ENCODE peak calls at places on chromosome 11, in ten cellular contexts. Y is AG10803, W is fibroblast of pulmonary artery, S is H1, L is bronchial epithelial cell, D is OCI-LY7, G is pancreas, N is Peyer's patch, R is retinal pigment epithelial cell, V is uterus. B is an unnamed sample.

GRCh38 chr11:110479070-110479444 is 49.3 kb downstream of the FDX1 start:
- DNase-seq in S (no peak), D (no peak), W (no peak), N (no peak), R (no peak), Y (no peak), L (no peak), V (no peak), G (no peak), B (no peak)

GRCh38 chr11:64339754-64340408 is at the start of gene CCDC88B:
- DNase-seq in R (no peak), L (no peak), S (no peak), V (no peak), N (peak), W (no peak), D (peak), Y (no peak), G (no peak), B (no peak)

GRCh38 chr11:105719073-105719846 is 109.4 kb downstream of the GRIA4 start:
- DNase-seq in G (no peak), L (peak), W (peak), V (no peak), R (peak), Y (no peak), S (no peak), D (no peak), N (no peak), B (peak)

GRCh38 chr11:83061883-83062282 is 9.8 kb downstream of the RAB30 start:
- DNase-seq in N (no peak), V (no peak), G (no peak), R (no peak), S (no peak), L (no peak), Y (no peak), D (peak), W (no peak), B (no peak)

GRCh38 chr11:6931146-6931713 is 5.0 kb downstream of the ZNF215 start:
- DNase-seq in L (no peak), W (peak), D (no peak), R (no peak), Y (peak), S (no peak), N (no peak), V (no peak), G (no peak), B (no peak)

GRCh38 chr11:68543594-68543993 is 83.0 kb downstream of the PPP6R3 start:
- DNase-seq in D (no peak), S (no peak), V (no peak), L (no peak), G (no peak), W (no peak), R (no peak), N (no peak), Y (no peak), B (no peak)

GRCh38 chr11:64211181-64211872 is 4.8 kb downstream of the FERMT3 start:
- DNase-seq in L (no peak), Y (no peak), V (no peak), D (no peak), S (no peak), W (no peak), N (no peak), G (no peak), R (no peak), B (no peak)

GRCh38 chr11:58597749-58598148 is 18.9 kb downstream of the ZFP91 start:
- DNase-seq in D (no peak), L (no peak), G (no peak), R (no peak), S (no peak), W (no peak), N (no peak), V (no peak), Y (no peak), B (no peak)

GRCh38 chr11:13030857-13031256 is 21.7 kb downstream of the RASSF10 start:
- DNase-seq in N (no peak), L (peak), D (no peak), G (peak), S (no peak), Y (no peak), R (no peak), V (no peak), W (no peak), B (no peak)

GRCh38 chr11:120102862-120103118 is 35.1 kb downstream of the TRIM29 start:
- DNase-seq in W (no peak), D (no peak), V (no peak), G (no peak), R (no peak), L (no peak), S (no peak), N (no peak), Y (no peak), B (no peak)

GRCh38 chr11:76245720-76246119 is 39.4 kb upstream of the WNT11 start:
- DNase-seq in S (no peak), N (peak), Y (no peak), D (no peak), R (no peak), L (no peak), W (no peak), G (no peak), V (no peak), B (no peak)

GRCh38 chr11:66870131-66870530 is 13.3 kb downstream of the LRFN4 start:
- DNase-seq in R (no peak), S (no peak), L (no peak), Y (no peak), W (no peak), D (no peak), N (no peak), G (no peak), V (no peak), B (no peak)

GRCh38 chr11:73507086-73507485 is 90.8 kb downstream of the FAM168A start:
- DNase-seq in L (no peak), V (no peak), W (no peak), N (no peak), D (no peak), G (no peak), R (no peak), S (no peak), Y (no peak), B (no peak)

GRCh38 chr11:83933008-83933407 is 646.8 kb upstream of the CCDC90B start:
- DNase-seq in S (no peak), R (no peak), V (no peak), W (no peak), L (no peak), N (no peak), G (no peak), D (no peak), Y (no peak), B (no peak)

GRCh38 chr11:69721745-69722144 is 17.9 kb upstream of the FGF19 start:
- DNase-seq in Y (no peak), D (no peak), S (no peak), W (no peak), L (no peak), G (peak), V (no peak), N (no peak), R (no peak), B (no peak)

GRCh38 chr11:99069831-99070444 is 49.2 kb downstream of the CNTN5 start:
- DNase-seq in V (no peak), R (no peak), W (peak), D (no peak), Y (no peak), N (no peak), G (peak), L (peak), S (peak), B (no peak)

GRCh38 chr11:85029964-85030363 is 597.2 kb downstream of the DLG2 start:
- DNase-seq in N (no peak), Y (no peak), R (no peak), D (no peak), G (no peak), V (no peak), W (no peak), S (no peak), L (peak), B (no peak)

GRCh38 chr11:21144556-21144955 is 475.2 kb downstream of the NELL1 start:
- DNase-seq in G (no peak), V (no peak), L (no peak), D (no peak), R (no peak), S (no peak), N (no peak), W (no peak), Y (no peak), B (no peak)

GRCh38 chr11:64874308-64874707 is 4.1 kb downstream of the EHD1 start:
- DNase-seq in G (no peak), N (no peak), R (no peak), S (no peak), W (no peak), V (no peak), D (peak), Y (no peak), L (no peak), B (no peak)

GRCh38 chr11:113161671-113162589 is 152.5 kb upstream of the TTC12 start:
- DNase-seq in R (no peak), D (no peak), S (no peak), L (no peak), W (no peak), N (no peak), V (no peak), Y (no peak), G (peak), B (no peak)

GRCh38 chr11:44671234-44671633 is 55.5 kb upstream of the TSPAN18 start:
- DNase-seq in N (no peak), R (no peak), W (no peak), G (no peak), S (peak), V (no peak), Y (no peak), D (no peak), L (no peak), B (no peak)
- H3K4me3 ChIP-seq in N (no peak), R (no peak), W (no peak), G (no peak), S (no peak), V (no peak), Y (no peak), D (no peak), L (no peak), B (no peak)

GRCh38 chr11:17489729-17490128 is 13.1 kb upstream of the ABCC8 start:
- DNase-seq in D (no peak), V (no peak), N (no peak), G (no peak), R (no peak), W (no peak), S (no peak), Y (no peak), L (no peak), B (no peak)
- TF ChIP-seq CTCF in D (no peak), V (no peak), N (no peak), G (no peak), R (no peak), W (no peak), S (no peak), Y (no peak), L (no peak), B (no peak)

GRCh38 chr11:47285969-47286770 is 16.2 kb downstream of the MADD start:
- DNase-seq in D (no peak), Y (no peak), S (no peak), L (no peak), N (no peak), V (no peak), W (no peak), R (no peak), G (no peak), B (no peak)
- H3K4me3 ChIP-seq in D (no peak), Y (no peak), S (no peak), L (no peak), N (no peak), V (no peak), W (no peak), R (no peak), G (no peak), B (no peak)

GRCh38 chr11:130979386-130979972 is 63.2 kb upstream of the SNX19 start:
- DNase-seq in W (peak), G (no peak), R (no peak), D (peak), V (no peak), S (no peak), L (peak), Y (peak), N (no peak), B (no peak)
- TF ChIP-seq CTCF in W (peak), G (no peak), R (peak), D (peak), V (no peak), S (no peak), L (peak), Y (peak), N (peak), B (peak)

GRCh38 chr11:123233280-123233977 is 38.4 kb upstream of the CLMP start:
- DNase-seq in G (no peak), Y (peak), S (no peak), D (no peak), L (no peak), W (no peak), R (no peak), V (no peak), N (no peak), B (no peak)

GRCh38 chr11:123233978-123234340 is 38.9 kb upstream of the CLMP start:
- DNase-seq in G (no peak), D (no peak), S (no peak), L (no peak), V (no peak), W (no peak), Y (no peak), R (no peak), N (no peak), B (no peak)

GRCh38 chr11:123235687-123236261 is 40.7 kb upstream of the CLMP start:
- DNase-seq in N (no peak), S (no peak), W (peak), D (no peak), G (no peak), V (peak), Y (peak), R (no peak), L (no peak), B (no peak)

GRCh38 chr11:123238297-123238696 is 43.2 kb upstream of the CLMP start:
- DNase-seq in S (no peak), Y (peak), D (no peak), V (no peak), W (peak), N (no peak), R (no peak), L (no peak), G (no peak), B (no peak)

DNA sequence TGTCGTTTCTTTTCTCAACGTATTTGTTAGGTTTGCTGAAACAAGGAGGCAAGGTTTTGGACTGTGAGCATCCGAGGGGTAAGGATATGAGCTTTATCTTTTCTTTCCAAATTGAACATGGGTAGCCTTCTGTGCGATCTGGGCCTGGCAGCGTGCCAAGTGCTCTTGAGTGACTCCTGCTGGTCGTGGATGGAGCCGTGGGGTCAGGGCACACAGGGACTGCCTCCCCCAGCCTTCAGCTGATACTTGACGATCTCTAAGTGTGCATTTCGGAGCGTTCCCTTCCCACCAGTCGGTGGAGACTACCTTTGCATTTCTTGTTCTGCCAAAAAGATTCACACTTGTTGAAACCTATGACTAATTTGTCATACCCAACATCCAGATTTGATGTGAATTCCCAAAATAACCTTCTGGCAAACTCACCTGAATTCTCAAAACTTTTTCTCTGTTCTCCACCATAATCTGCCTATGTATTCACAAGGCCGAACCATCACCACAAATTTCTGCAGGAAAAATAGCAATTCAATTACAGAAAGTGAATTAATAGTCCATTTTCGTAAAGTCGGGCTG is 40.2 kb upstream of the CLMP start:
- DNase-seq in G (peak), L (no peak), V (peak), W (peak), S (peak), Y (no peak), N (peak), R (no peak), D (peak), B (no peak)
- H3K4me3 ChIP-seq in G (no peak), L (no peak), V (no peak), W (peak), S (no peak), Y (peak), N (no peak), R (no peak), D (no peak), B (no peak)

GRCh38 chr11:125091247-125091876 is 20.1 kb downstream of the TMEM218 start:
- DNase-seq in D (peak), L (peak), W (peak), N (no peak), R (peak), Y (peak), S (no peak), G (peak), V (no peak), B (peak)
- TF ChIP-seq CTCF in D (peak), L (peak), W (peak), N (peak), R (peak), Y (peak), S (peak), G (no peak), V (peak), B (peak)

DNA sequence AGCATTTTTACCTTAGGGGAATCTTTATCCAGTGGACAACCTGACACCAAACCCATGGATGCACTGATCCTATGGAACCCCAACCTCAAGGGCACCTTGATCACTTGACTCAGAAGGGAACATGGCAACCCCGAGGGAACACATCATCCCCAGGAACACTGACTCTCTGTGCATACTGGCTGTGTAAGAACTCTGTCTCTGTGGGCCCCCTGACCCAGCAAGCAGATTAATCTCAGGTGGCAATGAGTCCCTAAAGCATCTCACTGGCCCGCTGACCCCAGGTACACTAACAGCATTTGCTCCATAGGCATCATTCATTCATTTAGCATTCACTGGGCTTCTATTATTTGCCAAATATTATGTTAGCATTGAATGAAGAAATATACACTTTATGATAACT is 16.9 kb downstream of the EIF3F start:
- DNase-seq in D (no peak), R (no peak), N (no peak), V (no peak), L (no peak), S (no peak), Y (no peak), W (no peak), G (no peak), B (no peak)
- H3K4me3 ChIP-seq in D (no peak), R (no peak), N (no peak), V (no peak), L (no peak), S (no peak), Y (no peak), W (no peak), G (no peak), B (no peak)

GRCh38 chr11:102114032-102114431 is 3.8 kb downstream of the YAP1 start:
- DNase-seq in G (no peak), W (no peak), N (no peak), R (no peak), D (no peak), Y (no peak), V (no peak), L (no peak), S (peak), B (no peak)
- TF ChIP-seq CTCF in G (no peak), W (no peak), N (no peak), R (no peak), D (no peak), Y (no peak), V (no peak), L (no peak), S (no peak), B (no peak)

GRCh38 chr11:96147186-96147585 is 195.8 kb downstream of the MAML2 start:
- DNase-seq in W (no peak), R (no peak), G (no peak), D (no peak), S (no peak), L (no peak), V (no peak), N (no peak), Y (no peak), B (no peak)

GRCh38 chr11:96143016-96143670 is 199.9 kb downstream of the MAML2 start:
- DNase-seq in D (no peak), S (no peak), R (no peak), W (peak), L (no peak), N (no peak), V (no peak), Y (peak), G (no peak), B (no peak)

GRCh38 chr11:96144553-96144952 is 198.4 kb downstream of the MAML2 start:
- DNase-seq in S (no peak), L (no peak), V (no peak), D (no peak), W (no peak), N (no peak), G (no peak), Y (no peak), R (no peak), B (no peak)

GRCh38 chr11:96146765-96147164 is 196.2 kb downstream of the MAML2 start:
- DNase-seq in Y (no peak), D (no peak), V (no peak), W (no peak), L (no peak), R (no peak), N (no peak), S (no peak), G (no peak), B (no peak)

GRCh38 chr11:96145163-96145585 is 197.8 kb downstream of the MAML2 start:
- DNase-seq in D (no peak), W (peak), Y (peak), L (no peak), S (no peak), G (no peak), N (no peak), R (no peak), V (no peak), B (no peak)
- H3K4me3 ChIP-seq in D (no peak), W (no peak), Y (no peak), L (no peak), S (no peak), G (no peak), N (no peak), R (no peak), V (no peak), B (no peak)

B was measured in AG04449.